ENCODE peak calls at places on chromosomes 7 and 10, in eight cellular contexts. H, D, J, Y, K, E, X and I are unnamed samples.

GRCh38 chr10:97332586-97333350 is 1.8 kb downstream of the FRAT2 start:
- DNase-seq in D (no peak), E (peak; percentile 49), X (peak; percentile 56), J (peak; percentile 76), K (peak; percentile 69), Y (peak; percentile 86), H (peak; percentile 57), I (peak; percentile 47)

GRCh38 chr10:31669367-31669766 is 259.3 kb downstream of the ARHGAP12 start:
- DNase-seq in X (peak; percentile 67), J (no peak), E (no peak), H (no peak), K (no peak), D (no peak), Y (no peak), I (no peak)

GRCh38 chr10:113067516-113067915 is 117.5 kb downstream of the TCF7L2 start:
- DNase-seq in X (no peak), K (no peak), E (no peak), H (no peak), D (no peak), Y (no peak), J (peak; percentile 30), I (no peak)

GRCh38 chr10:52216852-52217251 is 97.2 kb upstream of the DKK1 start:
- DNase-seq in E (no peak), H (no peak), Y (peak; percentile 42), K (no peak), X (no peak), J (peak; percentile 63), D (no peak), I (peak; percentile 66)

GRCh38 chr10:90675621-90676020 is 182.2 kb downstream of the HTR7 start:
- DNase-seq in J (peak; percentile 69), X (no peak), H (no peak), Y (peak; percentile 75), K (no peak), D (no peak), E (no peak), I (no peak)

GRCh38 chr7:142380064-142380463 is 122.2 kb upstream of the PRSS58 start:
- DNase-seq in E (no peak), Y (no peak), D (no peak), J (no peak), X (no peak), H (no peak), K (no peak), I (no peak)

GRCh38 chr7:8305625-8306388 is 43.8 kb upstream of the ICA1 start:
- DNase-seq in H (no peak), K (no peak), D (no peak), X (no peak), J (no peak), E (no peak), Y (no peak), I (no peak)

GRCh38 chr10:76432274-76433012 is 1001.0 kb downstream of the LRMDA start:
- DNase-seq in J (peak; percentile 74), X (no peak), E (peak; percentile 65), Y (peak; percentile 84), H (no peak), D (no peak), K (no peak), I (peak; percentile 56)

GRCh38 chr7:102306916-102307677 is 20.4 kb downstream of the SH2B2 start:
- DNase-seq in Y (peak; percentile 33), J (no peak), D (no peak), K (peak; percentile 76), H (no peak), X (peak; percentile 26), E (peak; percentile 75), I (peak; percentile 21)

GRCh38 chr7:94060772-94061171 is 56.6 kb upstream of the BET1 start:
- DNase-seq in K (no peak), H (no peak), E (no peak), X (no peak), J (no peak), D (no peak), Y (peak; percentile 49), I (no peak)

GRCh38 chr7:108308276-108308675 is 148.0 kb downstream of the NRCAM start:
- DNase-seq in D (no peak), K (no peak), H (no peak), E (no peak), J (peak; percentile 34), Y (peak; percentile 64), X (no peak), I (no peak)

GRCh38 chr10:122567056-122567660 is 6.6 kb downstream of the DMBT1 start:
- DNase-seq in H (no peak), Y (no peak), X (no peak), K (no peak), J (peak; percentile 23), E (no peak), D (peak; percentile 23), I (no peak)

GRCh38 chr7:48627153-48627552 is 297.2 kb upstream of the CDC14C start:
- DNase-seq in J (no peak), H (no peak), X (no peak), Y (no peak), E (no peak), D (no peak), K (no peak), I (no peak)

GRCh38 chr10:128419466-128420019 is 293.3 kb upstream of the MKI67 start:
- DNase-seq in J (no peak), H (no peak), K (no peak), Y (no peak), E (no peak), D (no peak), X (no peak), I (no peak)

GRCh38 chr10:61752111-61753011 is 89.6 kb downstream of the CABCOCO1 start:
- DNase-seq in D (no peak), H (peak; percentile 29), X (no peak), K (no peak), J (peak; percentile 70), Y (peak; percentile 47), E (no peak), I (no peak)

GRCh38 chr10:77974396-77975074 is 48.0 kb upstream of the DLG5 start:
- DNase-seq in J (peak; percentile 28), D (no peak), Y (peak; percentile 18), K (peak; percentile 19), X (no peak), E (no peak), H (no peak), I (peak; percentile 11)

GRCh38 chr10:15710455-15710854 is 9.3 kb downstream of the ITGA8 start:
- DNase-seq in K (no peak), J (no peak), X (no peak), E (no peak), H (no peak), D (no peak), Y (no peak), I (no peak)

GRCh38 chr10:104342941-104343411 is 4.7 kb upstream of the ITPRIP start:
- DNase-seq in J (no peak), Y (no peak), H (no peak), K (no peak), D (no peak), X (no peak), E (no peak), I (no peak)

GRCh38 chr10:131845505-131846223 is 55.1 kb upstream of the PPP2R2D start:
- DNase-seq in K (no peak), X (no peak), Y (no peak), H (no peak), E (peak; percentile 33), D (no peak), J (no peak), I (no peak)

GRCh38 chr7:818031-818699 is 14.1 kb upstream of the SUN1 start:
- DNase-seq in E (no peak), X (no peak), Y (peak; percentile 66), H (no peak), J (peak; percentile 57), D (no peak), K (no peak), I (no peak)

GRCh38 chr10:44294726-44295412 is 90.0 kb downstream of the CXCL12 start:
- DNase-seq in E (no peak), X (no peak), K (no peak), Y (no peak), J (no peak), D (no peak), H (no peak), I (no peak)

GRCh38 chr10:101778781-101779543 is 3.0 kb upstream of the FGF8 start:
- DNase-seq in E (peak; percentile 59), H (no peak), Y (no peak), D (no peak), K (peak; percentile 80), X (no peak), J (no peak), I (no peak)

GRCh38 chr7:142859829-142860228 is 5.0 kb downstream of the EPHB6 start:
- DNase-seq in K (no peak), Y (peak; percentile 81), E (no peak), H (peak; percentile 51), J (peak; percentile 43), D (no peak), X (no peak), I (no peak)

GRCh38 chr7:38105874-38106483 is 72.1 kb upstream of the STARD3NL start:
- DNase-seq in X (peak; percentile 10), K (peak; percentile 50), E (no peak), H (no peak), J (peak; percentile 16), Y (peak; percentile 17), D (no peak), I (peak; percentile 18)

GRCh38 chr7:133112335-133112734 is 30.4 kb upstream of the CHCHD3 start:
- DNase-seq in H (no peak), D (no peak), J (no peak), K (no peak), X (no peak), Y (no peak), E (no peak), I (no peak)

GRCh38 chr10:76444034-76444800 is 1012.8 kb downstream of the LRMDA start:
- DNase-seq in E (no peak), H (no peak), D (no peak), K (no peak), Y (no peak), J (no peak), X (no peak), I (no peak)

GRCh38 chr10:91974960-91975359 is 51.4 kb downstream of the BTAF1 start:
- DNase-seq in H (peak; percentile 55), J (peak; percentile 44), X (no peak), E (no peak), Y (peak; percentile 36), D (no peak), K (no peak), I (peak; percentile 26)

GRCh38 chr10:124916585-124917167 is 25.2 kb upstream of the ZRANB1 start:
- DNase-seq in Y (peak; percentile 96), X (peak; percentile 96), E (peak; percentile 99), J (peak; percentile 94), H (peak; percentile 97), K (peak; percentile 100), D (peak; percentile 97), I (peak; percentile 80)

GRCh38 chr7:29606287-29606721 is 42.7 kb downstream of the PRR15 start:
- DNase-seq in H (peak; percentile 22), Y (peak; percentile 74), E (no peak), J (peak; percentile 70), X (no peak), D (no peak), K (peak; percentile 32), I (no peak)

GRCh38 chr7:27409311-27409710 is 166.7 kb downstream of the EVX1 start:
- DNase-seq in H (no peak), K (no peak), D (no peak), X (no peak), J (no peak), Y (no peak), E (no peak), I (no peak)

GRCh38 chr10:34732926-34733325 is 82.2 kb downstream of the PARD3 start:
- DNase-seq in D (no peak), J (peak; percentile 77), E (no peak), X (no peak), Y (peak; percentile 41), K (no peak), H (no peak), I (no peak)

GRCh38 chr7:43764807-43765491 is 6.5 kb downstream of the BLVRA start:
- DNase-seq in D (no peak), X (no peak), H (no peak), Y (no peak), J (peak; percentile 75), K (no peak), E (no peak), I (no peak)

GRCh38 chr10:103254538-103255325 is 9.0 kb downstream of the RPEL1 start:
- DNase-seq in K (no peak), H (no peak), D (no peak), Y (no peak), X (no peak), E (no peak), J (peak; percentile 71), I (no peak)